ENCODE peak calls at places on chromosomes 6 and 20, in nine cellular contexts. L is HCT116; H is mucosa of descending colon; B is lung; O is IMR-90; K is CD4-positive, alpha-beta memory T cell; E is fibroblast of villous mesenchyme; U is dorsolateral prefrontal cortex; T is tibial nerve. Y is an unnamed sample.

GRCh38 chr20:52049001-52049731 is 142.4 kb downstream of the ZFP64 start:
- DNase-seq in B (peak; percentile 29), E (peak; percentile 10), K (no peak), L (no peak), T (no peak), O (peak; percentile 27), H (no peak), U (no peak), Y (no peak)

GRCh38 chr6:42411431-42411830 is 40.3 kb downstream of the TRERF1 start:
- DNase-seq in E (no peak), B (no peak), L (no peak), H (no peak), U (no peak), T (no peak), O (no peak), K (no peak), Y (no peak)

GRCh38 chr6:135271626-135272025 is 90.5 kb downstream of the MYB start:
- DNase-seq in O (no peak), E (no peak), U (no peak), K (no peak), B (no peak), T (no peak), L (no peak), H (no peak), Y (no peak)

GRCh38 chr6:118993803-118994231 is 58.9 kb upstream of the MCM9 start:
- DNase-seq in L (no peak), O (no peak), U (no peak), B (no peak), K (no peak), E (no peak), T (no peak), H (no peak), Y (no peak)

GRCh38 chr20:61976650-61977332 is 88.9 kb downstream of the TAF4 start:
- DNase-seq in T (no peak), E (no peak), K (no peak), U (no peak), O (no peak), B (no peak), L (no peak), H (no peak), Y (no peak)

GRCh38 chr20:2463616-2464365 is 6.8 kb downstream of the SNRPB start:
- DNase-seq in B (no peak), U (no peak), L (no peak), E (no peak), K (no peak), O (no peak), H (no peak), T (no peak), Y (no peak)

GRCh38 chr20:19609642-19610223 is 148.3 kb upstream of the RIN2 start:
- DNase-seq in B (no peak), U (no peak), H (no peak), E (no peak), O (no peak), K (no peak), T (no peak), L (no peak), Y (no peak)

GRCh38 chr20:2387180-2387577 is 6.5 kb downstream of the TGM6 start:
- DNase-seq in E (peak; percentile 16), T (no peak), L (peak; percentile 39), K (peak; percentile 18), H (no peak), O (peak; percentile 19), U (no peak), B (no peak), Y (peak; percentile 24)

GRCh38 chr6:160737934-160738333 is 35.9 kb downstream of the PLG start:
- DNase-seq in T (no peak), K (no peak), U (no peak), B (no peak), O (no peak), E (no peak), H (no peak), L (no peak), Y (no peak)

GRCh38 chr6:18121580-18122127 is 823 bp downstream of the NHLRC1 start:
- DNase-seq in H (no peak), K (no peak), L (no peak), O (no peak), U (no peak), B (no peak), T (no peak), E (no peak), Y (no peak)

GRCh38 chr20:44970243-44970757 is 4.0 kb downstream of the STK4 start:
- DNase-seq in U (no peak), T (no peak), O (peak; percentile 24), E (no peak), H (no peak), B (no peak), K (peak; percentile 51), L (no peak), Y (peak; percentile 84)

GRCh38 chr20:44973053-44973452 is 6.7 kb downstream of the STK4 start:
- DNase-seq in O (no peak), T (no peak), B (no peak), L (no peak), U (no peak), E (peak; percentile 92), K (no peak), H (no peak), Y (no peak)

GRCh38 chr20:44967207-44967807 is 995 bp downstream of the STK4 start:
- DNase-seq in E (peak; percentile 24), B (no peak), K (peak; percentile 52), H (no peak), L (no peak), O (no peak), T (no peak), U (no peak), Y (peak; percentile 67)

GRCh38 chr20:44966030-44966961 is at the start of gene STK4:
- DNase-seq in U (peak; percentile 88), O (peak; percentile 87), T (peak; percentile 89), E (peak; percentile 92), K (peak; percentile 96), B (peak; percentile 94), L (peak; percentile 86), H (peak; percentile 98), Y (peak; percentile 92)

GRCh38 chr20:44969320-44969879 is 3.1 kb downstream of the STK4 start:
- DNase-seq in L (no peak), T (no peak), B (no peak), U (no peak), O (no peak), H (no peak), K (no peak), E (no peak), Y (no peak)
- H3K4me3 ChIP-seq in L (no peak overlapping the region), T (no peak overlapping the region), B (no peak overlapping the region), U (no peak overlapping the region), O (no peak overlapping the region), H (no peak overlapping the region), K (peak overlapping the region; percentile 87), E (no peak overlapping the region), Y (no peak overlapping the region)

GRCh38 chr20:46063652-46064054 is 26.1 kb downstream of the NCOA5 start:
- DNase-seq in L (no peak), E (no peak), K (no peak), O (no peak), B (no peak), U (no peak), T (no peak), H (no peak), Y (no peak)
- H3K4me3 ChIP-seq in L (no peak overlapping the region), E (no peak overlapping the region), K (no peak overlapping the region), O (no peak overlapping the region), B (no peak overlapping the region), U (no peak overlapping the region), T (no peak overlapping the region), H (no peak overlapping the region), Y (no peak overlapping the region)

DNA sequence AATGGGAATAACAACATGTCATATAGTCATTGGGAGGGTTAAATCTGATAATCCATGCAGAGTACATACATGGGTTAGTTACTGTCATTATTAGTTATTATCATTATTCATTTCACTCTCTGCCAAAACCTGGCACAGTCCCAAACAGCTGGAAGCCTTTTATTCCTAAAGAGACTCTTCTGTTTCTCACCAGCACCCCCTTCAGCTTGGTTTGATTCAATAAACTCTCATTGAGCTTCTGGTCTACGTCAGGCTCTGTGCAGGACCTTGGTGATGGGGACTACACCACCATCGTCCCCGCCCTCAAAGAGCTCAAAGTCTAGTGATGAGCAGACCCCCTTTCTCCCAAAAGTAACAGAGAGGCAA is 2.3 kb downstream of the KCNK15 start:
- DNase-seq in E (no peak), T (peak; percentile 41), L (peak; percentile 18), O (no peak), K (no peak), H (no peak), B (no peak), U (no peak), Y (no peak)
- H3K4me3 ChIP-seq in E (no peak overlapping the region), T (no peak overlapping the region), L (no peak overlapping the region), O (no peak overlapping the region), K (no peak overlapping the region), H (no peak overlapping the region), B (no peak overlapping the region), U (no peak overlapping the region), Y (no peak overlapping the region)

DNA sequence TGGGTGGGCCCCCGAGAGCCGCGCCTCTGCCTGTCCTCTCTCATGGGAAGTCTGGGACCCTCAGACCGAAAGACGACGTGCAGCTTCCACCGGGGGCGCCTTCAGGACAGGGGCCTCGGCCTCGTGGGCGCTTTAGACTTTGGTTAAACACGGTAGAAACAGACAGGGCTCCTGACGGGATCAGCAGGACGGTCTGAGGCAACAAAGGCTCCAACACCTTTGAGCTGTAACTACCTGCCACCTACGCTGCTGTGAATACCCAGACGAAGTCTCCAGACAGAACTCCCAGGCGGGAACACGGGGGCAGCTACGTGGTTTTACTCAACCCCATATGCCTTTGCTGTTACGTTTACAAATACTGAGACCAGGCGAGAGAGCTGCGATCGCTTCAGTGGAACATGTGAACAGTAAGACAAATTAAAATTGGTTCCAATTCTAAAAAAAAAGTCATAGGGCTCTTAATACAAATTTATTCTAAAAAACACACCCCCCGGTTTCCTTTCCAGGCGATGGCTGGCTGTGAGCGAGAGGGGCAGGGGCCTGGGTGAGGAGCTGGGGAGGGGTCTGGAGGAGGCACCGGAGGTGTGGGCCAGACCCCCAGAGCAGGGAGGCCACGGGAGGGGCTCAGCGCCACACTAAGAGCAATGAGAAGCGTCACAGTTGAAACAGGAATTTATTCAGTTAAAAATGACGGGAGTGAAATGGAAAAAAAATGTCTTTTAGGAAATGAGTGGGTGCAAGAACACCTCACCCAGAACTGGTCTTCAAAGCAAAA is 453.2 kb downstream of the QKI start:
- DNase-seq in B (no peak), L (no peak), U (no peak), T (no peak), H (no peak), E (no peak), O (no peak), K (no peak), Y (no peak)
- H3K4me3 ChIP-seq in B (no peak overlapping the region), L (no peak overlapping the region), U (no peak overlapping the region), T (no peak overlapping the region), H (no peak overlapping the region), E (no peak overlapping the region), O (no peak overlapping the region), K (no peak overlapping the region), Y (no peak overlapping the region)

DNA sequence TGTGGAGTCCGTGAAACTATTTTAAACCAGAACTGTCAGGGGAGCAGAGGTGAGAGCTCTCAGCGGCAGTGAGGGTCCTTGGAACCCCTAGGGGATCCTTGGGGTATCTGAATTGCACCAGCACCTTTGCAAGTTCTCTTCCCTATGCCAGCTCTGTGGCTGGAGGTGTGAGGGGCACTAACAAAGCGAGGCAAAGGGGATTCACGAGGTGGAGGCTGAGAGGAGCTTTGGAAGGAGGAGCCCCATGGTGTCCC is 49.5 kb downstream of the SYNJ2 start:
- DNase-seq in B (no peak), L (no peak), E (no peak), T (no peak), U (no peak), O (no peak), H (no peak), K (no peak), Y (no peak)
- H3K4me3 ChIP-seq in B (no peak overlapping the region), L (peak overlapping the region; percentile 23), E (no peak overlapping the region), T (no peak overlapping the region), U (no peak overlapping the region), O (no peak overlapping the region), H (no peak overlapping the region), K (no peak overlapping the region), Y (no peak overlapping the region)

GRCh38 chr6:132687306-132687705 is 26.5 kb downstream of the VNN1 start:
- DNase-seq in U (no peak), H (no peak), K (no peak), B (no peak), O (peak; percentile 87), E (peak; percentile 19), L (peak; percentile 4), T (no peak), Y (no peak)
- H3K4me3 ChIP-seq in U (no peak overlapping the region), H (no peak overlapping the region), K (no peak overlapping the region), B (no peak overlapping the region), O (no peak overlapping the region), E (no peak overlapping the region), L (no peak overlapping the region), T (no peak overlapping the region), Y (no peak overlapping the region)